ENCODE peak calls at places on chromosomes 1 and 21, in eight cellular contexts. One of them, this sample, is unnamed. For H3K27me3 and H3K4me1, the result is how much of the 10 kb centered on the place peaks cover.

GRCh38 chr1:246961939-246962373 is 30.2 kb upstream of the AHCTF1 start:
- DNase-seq in psoas muscle: peak
- DNase-seq in colonic mucosa: no peak
- DNase-seq in esophagus squamous epithelium: no peak
- DNase-seq in CD8-positive, alpha-beta memory T cell: no peak
- DNase-seq in GM23338: no peak
- DNase-seq in suprapubic skin: no peak
- DNase-seq in mammary epithelial cell: no peak
- DNase-seq in this sample: no peak

GRCh38 chr1:192527950-192528349 is 47.6 kb upstream of the RGS1 start:
- DNase-seq in esophagus squamous epithelium: no peak
- DNase-seq in mammary epithelial cell: no peak
- DNase-seq in GM23338: no peak
- DNase-seq in psoas muscle: no peak
- DNase-seq in colonic mucosa: no peak
- DNase-seq in suprapubic skin: no peak
- DNase-seq in CD8-positive, alpha-beta memory T cell: no peak
- DNase-seq in this sample: no peak

GRCh38 chr1:234486858-234487830 is 8.2 kb upstream of the TARBP1 start:
- DNase-seq in colonic mucosa: peak
- DNase-seq in esophagus squamous epithelium: no peak
- DNase-seq in suprapubic skin: no peak
- DNase-seq in psoas muscle: no peak
- DNase-seq in GM23338: no peak
- DNase-seq in mammary epithelial cell: peak
- DNase-seq in CD8-positive, alpha-beta memory T cell: no peak
- DNase-seq in this sample: no peak

GRCh38 chr1:41738475-41738874 is 180.2 kb downstream of the HIVEP3 start:
- DNase-seq in suprapubic skin: no peak
- DNase-seq in colonic mucosa: no peak
- DNase-seq in GM23338: no peak
- DNase-seq in mammary epithelial cell: no peak
- DNase-seq in psoas muscle: no peak
- DNase-seq in CD8-positive, alpha-beta memory T cell: no peak
- DNase-seq in esophagus squamous epithelium: no peak
- DNase-seq in this sample: no peak

GRCh38 chr1:200673952-200674823 is 4.5 kb upstream of the DDX59 start:
- DNase-seq in esophagus squamous epithelium: no peak
- DNase-seq in CD8-positive, alpha-beta memory T cell: no peak
- DNase-seq in psoas muscle: no peak
- DNase-seq in suprapubic skin: no peak
- DNase-seq in colonic mucosa: no peak
- DNase-seq in GM23338: no peak
- DNase-seq in mammary epithelial cell: peak
- DNase-seq in this sample: no peak

GRCh38 chr1:202709276-202710041 is 795 bp downstream of the SYT2 start:
- DNase-seq in psoas muscle: no peak
- DNase-seq in mammary epithelial cell: no peak
- DNase-seq in suprapubic skin: peak
- DNase-seq in GM23338: peak
- DNase-seq in CD8-positive, alpha-beta memory T cell: no peak
- DNase-seq in esophagus squamous epithelium: no peak
- DNase-seq in colonic mucosa: no peak
- DNase-seq in this sample: no peak

GRCh38 chr21:20519076-20519475 is 479.1 kb upstream of the NCAM2 start:
- DNase-seq in colonic mucosa: no peak
- DNase-seq in esophagus squamous epithelium: no peak
- DNase-seq in suprapubic skin: no peak
- DNase-seq in GM23338: no peak
- DNase-seq in CD8-positive, alpha-beta memory T cell: no peak
- DNase-seq in psoas muscle: no peak
- DNase-seq in mammary epithelial cell: no peak
- DNase-seq in this sample: no peak

GRCh38 chr1:232713785-232714184 is 83.9 kb upstream of the SIPA1L2 start:
- DNase-seq in esophagus squamous epithelium: no peak
- DNase-seq in colonic mucosa: no peak
- DNase-seq in GM23338: no peak
- DNase-seq in suprapubic skin: no peak
- DNase-seq in psoas muscle: no peak
- DNase-seq in mammary epithelial cell: no peak
- DNase-seq in CD8-positive, alpha-beta memory T cell: no peak
- DNase-seq in this sample: no peak

GRCh38 chr1:228515200-228515834 is 28.1 kb downstream of the RNF187 start:
- DNase-seq in colonic mucosa: no peak
- DNase-seq in CD8-positive, alpha-beta memory T cell: peak
- DNase-seq in mammary epithelial cell: no peak
- DNase-seq in esophagus squamous epithelium: no peak
- DNase-seq in GM23338: peak
- DNase-seq in psoas muscle: no peak
- DNase-seq in suprapubic skin: no peak
- DNase-seq in this sample: peak

GRCh38 chr21:46113497-46114176 is 15.7 kb downstream of the COL6A2 start:
- DNase-seq in suprapubic skin: peak
- DNase-seq in psoas muscle: no peak
- DNase-seq in GM23338: no peak
- DNase-seq in CD8-positive, alpha-beta memory T cell: no peak
- DNase-seq in esophagus squamous epithelium: no peak
- DNase-seq in colonic mucosa: no peak
- DNase-seq in mammary epithelial cell: no peak
- DNase-seq in this sample: no peak

GRCh38 chr1:64687725-64688285 is 57.1 kb upstream of the RAVER2 start:
- DNase-seq in mammary epithelial cell: no peak
- DNase-seq in psoas muscle: peak
- DNase-seq in esophagus squamous epithelium: no peak
- DNase-seq in suprapubic skin: no peak
- DNase-seq in GM23338: no peak
- DNase-seq in colonic mucosa: peak
- DNase-seq in CD8-positive, alpha-beta memory T cell: no peak
- DNase-seq in this sample: no peak

GRCh38 chr1:180133193-180133592 is 21.5 kb upstream of the QSOX1 start:
- DNase-seq in colonic mucosa: no peak
- DNase-seq in psoas muscle: no peak
- DNase-seq in mammary epithelial cell: no peak
- DNase-seq in esophagus squamous epithelium: no peak
- DNase-seq in CD8-positive, alpha-beta memory T cell: no peak
- DNase-seq in GM23338: no peak
- DNase-seq in suprapubic skin: no peak
- DNase-seq in this sample: no peak

GRCh38 chr1:41618066-41618825 is 133.8 kb upstream of the EDN2 start:
- DNase-seq in colonic mucosa: peak
- DNase-seq in GM23338: no peak
- DNase-seq in psoas muscle: peak
- DNase-seq in CD8-positive, alpha-beta memory T cell: no peak
- DNase-seq in esophagus squamous epithelium: no peak
- DNase-seq in mammary epithelial cell: peak
- DNase-seq in suprapubic skin: peak
- DNase-seq in this sample: no peak

GRCh38 chr1:31798433-31799195 is 17.2 kb downstream of the SPOCD1 start:
- DNase-seq in psoas muscle: no peak
- DNase-seq in CD8-positive, alpha-beta memory T cell: no peak
- DNase-seq in mammary epithelial cell: peak
- DNase-seq in GM23338: no peak
- DNase-seq in suprapubic skin: peak
- DNase-seq in esophagus squamous epithelium: no peak
- DNase-seq in colonic mucosa: no peak
- DNase-seq in this sample: no peak

GRCh38 chr1:107430540-107431228 is 289.8 kb downstream of the NTNG1 start:
- DNase-seq in suprapubic skin: no peak
- DNase-seq in mammary epithelial cell: peak
- DNase-seq in colonic mucosa: peak
- DNase-seq in GM23338: peak
- DNase-seq in esophagus squamous epithelium: no peak
- DNase-seq in CD8-positive, alpha-beta memory T cell: peak
- DNase-seq in psoas muscle: no peak
- DNase-seq in this sample: no peak

GRCh38 chr1:53639251-53639721 is 99.7 kb downstream of the GLIS1 start:
- DNase-seq in colonic mucosa: no peak
- DNase-seq in mammary epithelial cell: peak
- DNase-seq in CD8-positive, alpha-beta memory T cell: no peak
- DNase-seq in GM23338: peak
- DNase-seq in suprapubic skin: peak
- DNase-seq in psoas muscle: peak
- DNase-seq in esophagus squamous epithelium: no peak
- DNase-seq in this sample: no peak

GRCh38 chr1:53637726-53638640 is 101.0 kb downstream of the GLIS1 start:
- DNase-seq in esophagus squamous epithelium: no peak
- DNase-seq in psoas muscle: no peak
- DNase-seq in mammary epithelial cell: no peak
- DNase-seq in GM23338: no peak
- DNase-seq in suprapubic skin: peak
- DNase-seq in colonic mucosa: no peak
- DNase-seq in CD8-positive, alpha-beta memory T cell: no peak
- DNase-seq in this sample: no peak

GRCh38 chr1:53639996-53640695 is 98.8 kb downstream of the GLIS1 start:
- DNase-seq in suprapubic skin: peak
- DNase-seq in esophagus squamous epithelium: no peak
- DNase-seq in mammary epithelial cell: no peak
- DNase-seq in psoas muscle: no peak
- DNase-seq in GM23338: no peak
- DNase-seq in CD8-positive, alpha-beta memory T cell: no peak
- DNase-seq in colonic mucosa: no peak
- DNase-seq in this sample: no peak

GRCh38 chr1:53636621-53637171 is 102.3 kb downstream of the GLIS1 start:
- DNase-seq in CD8-positive, alpha-beta memory T cell: no peak
- DNase-seq in psoas muscle: no peak
- DNase-seq in suprapubic skin: peak
- DNase-seq in mammary epithelial cell: no peak
- DNase-seq in GM23338: no peak
- DNase-seq in colonic mucosa: no peak
- DNase-seq in esophagus squamous epithelium: no peak
- DNase-seq in this sample: no peak

GRCh38 chr1:53638641-53639035 is 100.3 kb downstream of the GLIS1 start:
- DNase-seq in psoas muscle: no peak
- DNase-seq in esophagus squamous epithelium: no peak
- DNase-seq in mammary epithelial cell: no peak
- DNase-seq in suprapubic skin: peak
- DNase-seq in CD8-positive, alpha-beta memory T cell: no peak
- DNase-seq in colonic mucosa: no peak
- DNase-seq in GM23338: no peak
- DNase-seq in this sample: no peak
- H3K4me3 ChIP-seq in psoas muscle: no peak
- H3K4me3 ChIP-seq in esophagus squamous epithelium: no peak
- H3K4me3 ChIP-seq in mammary epithelial cell: no peak
- H3K4me3 ChIP-seq in suprapubic skin: no peak
- H3K4me3 ChIP-seq in CD8-positive, alpha-beta memory T cell: no peak
- H3K4me3 ChIP-seq in colonic mucosa: no peak
- H3K4me3 ChIP-seq in GM23338: no peak
- H3K4me3 ChIP-seq in this sample: no peak

GRCh38 chr1:20551161-20551560 is 1.2 kb upstream of the FAM43B start:
- DNase-seq in colonic mucosa: no peak
- DNase-seq in CD8-positive, alpha-beta memory T cell: no peak
- DNase-seq in psoas muscle: peak
- DNase-seq in GM23338: no peak
- DNase-seq in mammary epithelial cell: no peak
- DNase-seq in suprapubic skin: no peak
- DNase-seq in esophagus squamous epithelium: no peak
- DNase-seq in this sample: no peak

GRCh38 chr1:20555758-20556120 is 3.4 kb downstream of the FAM43B start:
- DNase-seq in esophagus squamous epithelium: no peak
- DNase-seq in psoas muscle: no peak
- DNase-seq in suprapubic skin: no peak
- DNase-seq in GM23338: no peak
- DNase-seq in colonic mucosa: no peak
- DNase-seq in CD8-positive, alpha-beta memory T cell: no peak
- DNase-seq in mammary epithelial cell: no peak
- DNase-seq in this sample: no peak

GRCh38 chr1:20551945-20552727 is at the start of gene FAM43B:
- DNase-seq in GM23338: peak
- DNase-seq in psoas muscle: peak
- DNase-seq in CD8-positive, alpha-beta memory T cell: no peak
- DNase-seq in esophagus squamous epithelium: no peak
- DNase-seq in mammary epithelial cell: no peak
- DNase-seq in colonic mucosa: peak
- DNase-seq in suprapubic skin: peak
- DNase-seq in this sample: no peak

GRCh38 chr1:20555025-20555757 is 2.8 kb downstream of the FAM43B start:
- DNase-seq in psoas muscle: no peak
- DNase-seq in mammary epithelial cell: no peak
- DNase-seq in colonic mucosa: no peak
- DNase-seq in esophagus squamous epithelium: no peak
- DNase-seq in suprapubic skin: no peak
- DNase-seq in GM23338: no peak
- DNase-seq in CD8-positive, alpha-beta memory T cell: no peak
- DNase-seq in this sample: no peak

DNA sequence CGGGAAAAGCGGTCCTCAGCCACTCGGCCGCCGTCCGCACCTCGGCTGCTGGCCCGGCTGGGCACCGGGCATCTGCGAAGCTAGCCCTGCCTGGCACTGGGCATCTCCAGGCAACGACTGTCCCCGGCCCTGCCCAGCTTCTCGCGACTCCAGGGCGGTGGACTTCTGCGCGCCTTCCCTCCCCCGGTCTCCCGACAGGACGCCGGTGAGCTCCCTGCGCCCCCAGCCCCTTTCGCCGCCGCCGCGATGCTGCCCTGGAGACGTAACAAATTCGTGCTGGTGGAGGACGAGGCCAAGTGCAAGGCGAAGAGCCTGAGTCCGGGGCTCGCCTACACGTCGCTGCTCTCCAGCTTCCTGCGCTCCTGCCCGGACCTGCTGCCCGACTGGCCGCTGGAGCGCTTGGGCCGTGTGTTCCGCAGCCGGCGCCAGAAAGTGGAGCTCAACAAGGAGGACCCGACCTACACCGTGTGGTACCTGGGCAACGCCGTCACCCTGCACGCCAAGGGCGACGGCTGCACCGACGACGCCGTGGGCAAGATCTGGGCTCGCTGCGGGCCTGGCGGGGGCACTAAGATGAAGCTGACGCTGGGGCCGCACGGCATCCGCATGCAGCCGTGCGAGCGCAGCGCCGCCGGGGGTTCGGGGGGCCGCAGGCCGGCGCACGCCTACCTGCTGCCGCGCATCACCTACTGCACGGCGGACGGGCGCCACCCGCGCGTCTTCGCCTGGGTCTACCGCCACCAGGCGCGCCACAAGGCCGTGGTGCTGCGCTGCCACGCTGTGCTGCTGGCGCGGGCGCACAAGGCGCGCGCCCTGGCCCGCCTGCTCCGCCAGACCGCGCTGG is 577 bp downstream of the FAM43B start:
- DNase-seq in psoas muscle: peak
- DNase-seq in CD8-positive, alpha-beta memory T cell: no peak
- DNase-seq in esophagus squamous epithelium: no peak
- DNase-seq in colonic mucosa: no peak
- DNase-seq in GM23338: peak
- DNase-seq in mammary epithelial cell: peak
- DNase-seq in suprapubic skin: no peak
- DNase-seq in this sample: no peak
- H3K27me3 ChIP-seq in psoas muscle: under half
- H3K27me3 ChIP-seq in CD8-positive, alpha-beta memory T cell: under half
- H3K27me3 ChIP-seq in esophagus squamous epithelium: under half
- H3K27me3 ChIP-seq in colonic mucosa: under half
- H3K27me3 ChIP-seq in GM23338: half or more
- H3K27me3 ChIP-seq in mammary epithelial cell: under half
- H3K27me3 ChIP-seq in suprapubic skin: half or more
- H3K27me3 ChIP-seq in this sample: under half

GRCh38 chr1:2210084-2210653 is 15.6 kb upstream of the FAAP20 start:
- DNase-seq in esophagus squamous epithelium: no peak
- DNase-seq in suprapubic skin: peak
- DNase-seq in GM23338: no peak
- DNase-seq in colonic mucosa: no peak
- DNase-seq in mammary epithelial cell: peak
- DNase-seq in CD8-positive, alpha-beta memory T cell: no peak
- DNase-seq in psoas muscle: no peak
- DNase-seq in this sample: no peak
- H3K4me1 ChIP-seq in esophagus squamous epithelium: half or more
- H3K4me1 ChIP-seq in suprapubic skin: half or more
- H3K4me1 ChIP-seq in GM23338: under half
- H3K4me1 ChIP-seq in colonic mucosa: under half
- H3K4me1 ChIP-seq in mammary epithelial cell: half or more
- H3K4me1 ChIP-seq in CD8-positive, alpha-beta memory T cell: under half
- H3K4me1 ChIP-seq in psoas muscle: under half
- H3K4me1 ChIP-seq in this sample: under half

GRCh38 chr1:117613249-117613968 is 7.6 kb downstream of the TENT5C start:
- DNase-seq in psoas muscle: no peak
- DNase-seq in suprapubic skin: no peak
- DNase-seq in colonic mucosa: no peak
- DNase-seq in GM23338: no peak
- DNase-seq in mammary epithelial cell: no peak
- DNase-seq in esophagus squamous epithelium: no peak
- DNase-seq in CD8-positive, alpha-beta memory T cell: no peak
- DNase-seq in this sample: no peak
- H3K4me3 ChIP-seq in psoas muscle: peak
- H3K4me3 ChIP-seq in suprapubic skin: no peak
- H3K4me3 ChIP-seq in colonic mucosa: no peak
- H3K4me3 ChIP-seq in GM23338: no peak
- H3K4me3 ChIP-seq in mammary epithelial cell: no peak
- H3K4me3 ChIP-seq in esophagus squamous epithelium: no peak
- H3K4me3 ChIP-seq in CD8-positive, alpha-beta memory T cell: no peak
- H3K4me3 ChIP-seq in this sample: peak